ENCODE peak calls at places on chromosomes 4 and X, in eight cellular contexts. T, K, D, J, B, M, X and R are unnamed samples.

GRCh38 chr4:37568494-37568893 is 117.7 kb downstream of the RELL1 start:
- DNase-seq in X (no peak), J (no peak), T (no peak), B (no peak), M (no peak), K (no peak), D (no peak), R (no peak)

GRCh38 chr4:108851346-108851745 is 88.5 kb upstream of the ETNPPL start:
- DNase-seq in X (no peak), M (no peak), B (no peak), T (no peak), D (no peak), J (no peak), K (no peak), R (no peak)

GRCh38 chr4:104519588-104519987 is 24.9 kb upstream of the CXXC4 start:
- DNase-seq in K (no peak), T (no peak), X (no peak), B (no peak), M (no peak), D (no peak), J (no peak), R (no peak)

GRCh38 chr4:79198886-79199591 is 126.8 kb downstream of the NAA11 start:
- DNase-seq in X (no peak), D (no peak), M (no peak), B (no peak), K (no peak), J (no peak), T (no peak), R (no peak)

GRCh38 chr4:121192500-121192899 is 28.4 kb upstream of the TNIP3 start:
- DNase-seq in X (no peak), K (no peak), B (peak), M (no peak), D (no peak), T (peak), J (no peak), R (no peak)

GRCh38 chr4:185424905-185425599 is 712 bp downstream of the UFSP2 start:
- DNase-seq in J (no peak), M (no peak), K (no peak), B (no peak), T (no peak), X (no peak), D (no peak), R (no peak)

GRCh38 chr4:85741921-85742591 is 267.1 kb downstream of the ARHGAP24 start:
- DNase-seq in K (peak), X (no peak), D (peak), M (no peak), B (no peak), T (no peak), J (no peak), R (no peak)

GRCh38 chr4:112284662-112285411 is 867 bp downstream of the TIFA start:
- DNase-seq in D (no peak), T (peak), M (no peak), B (peak), J (no peak), X (no peak), K (no peak), R (no peak)

GRCh38 chrX:77167993-77168392 is 279.2 kb upstream of the FGF16 start:
- DNase-seq in D (no peak), X (no peak), B (no peak), T (peak), J (no peak), M (no peak), K (no peak), R (no peak)

GRCh38 chr4:164396439-164396838 is 357.5 kb upstream of the SMIM31 start:
- DNase-seq in M (no peak), D (no peak), J (no peak), B (no peak), T (no peak), K (no peak), X (no peak), R (no peak)

GRCh38 chr4:185307136-185307950 is 88.4 kb downstream of the LRP2BP start:
- DNase-seq in K (no peak), X (no peak), T (peak), M (no peak), B (no peak), D (no peak), J (no peak), R (no peak)

GRCh38 chr4:4387531-4388311 is 819 bp downstream of the NSG1 start:
- DNase-seq in D (no peak), B (no peak), J (peak), X (no peak), M (no peak), T (no peak), K (no peak), R (no peak)

GRCh38 chr4:3041192-3042142 is 32.9 kb downstream of the HTT-AS start:
- DNase-seq in D (no peak), M (no peak), K (no peak), B (peak), T (peak), J (peak), X (peak), R (peak)

GRCh38 chr4:6986067-6986780 is 56.9 kb upstream of the TADA2B start:
- DNase-seq in B (peak), T (peak), X (no peak), K (no peak), M (no peak), J (no peak), D (no peak), R (no peak)

GRCh38 chr4:48331577-48332340 is 9.6 kb upstream of the SLAIN2 start:
- DNase-seq in B (peak), K (no peak), D (no peak), X (no peak), M (no peak), J (no peak), T (peak), R (no peak)